ENCODE peak calls at places on chromosomes 1 and 21, in six cellular contexts. U is breast epithelium, C is stomach, A is K562, Y is sigmoid colon, E is spleen. G is an unnamed sample. For H3K9me3, the result is how much of the 10 kb centered on the place peaks cover.

GRCh38 chr1:70674981-70675685 is 264.1 kb downstream of the CTH start:
- DNase-seq in U (no peak), Y (no peak), A (peak), E (no peak), C (no peak), G (no peak)

GRCh38 chr1:152756872-152757271 is 953 bp upstream of the KPRP start:
- DNase-seq in U (no peak), E (no peak), A (no peak), Y (no peak), C (no peak), G (no peak)

GRCh38 chr1:37474697-37475379 is 458 bp downstream of the ZC3H12A start:
- DNase-seq in C (peak), U (peak), Y (peak), E (peak), A (peak), G (peak)

GRCh38 chr1:18217398-18218043 is 109.9 kb downstream of the IGSF21 start:
- DNase-seq in Y (no peak), E (no peak), U (no peak), A (peak), C (no peak), G (no peak)

GRCh38 chr1:226034482-226034881 is 28.0 kb upstream of the H3-3A start:
- DNase-seq in E (peak), Y (peak), A (peak), C (peak), U (peak), G (peak)

GRCh38 chr1:181189245-181189644 is 100.7 kb downstream of the IER5 start:
- DNase-seq in Y (no peak), E (no peak), C (no peak), U (no peak), A (no peak), G (no peak)

GRCh38 chr1:167200749-167201148 is 19.9 kb upstream of the POU2F1 start:
- DNase-seq in E (no peak), Y (no peak), C (no peak), A (no peak), U (no peak), G (no peak)

GRCh38 chr21:30193201-30193600 is 22.7 kb downstream of the CLDN8 start:
- DNase-seq in U (no peak), A (no peak), C (no peak), E (no peak), Y (no peak), G (no peak)

GRCh38 chr1:8197493-8198282 is 120.2 kb upstream of the SLC45A1 start:
- DNase-seq in Y (peak), E (peak), C (peak), U (peak), A (peak), G (no peak)

GRCh38 chr21:37087188-37087587 is 14.1 kb downstream of the TTC3 start:
- DNase-seq in A (peak), Y (no peak), E (no peak), U (no peak), C (no peak), G (no peak)

GRCh38 chr1:39776400-39776713 is 5.2 kb upstream of the OXCT2 start:
- DNase-seq in Y (no peak), U (no peak), A (no peak), C (no peak), E (peak), G (no peak)

GRCh38 chr1:87588445-87588844 is 259.8 kb downstream of the LMO4 start:
- DNase-seq in C (no peak), A (no peak), Y (no peak), U (no peak), E (no peak), G (no peak)

GRCh38 chr1:155962599-155963211 is 15.6 kb downstream of the ARHGEF2 start:
- DNase-seq in C (peak), Y (no peak), A (no peak), U (no peak), E (no peak), G (no peak)

GRCh38 chr1:1098656-1099425 is 17.0 kb downstream of the C1orf159 start:
- DNase-seq in U (no peak), E (peak), C (no peak), A (no peak), Y (no peak), G (no peak)

GRCh38 chr1:226642421-226642820 is 93.9 kb downstream of the STUM start:
- DNase-seq in U (no peak), C (no peak), A (no peak), Y (peak), E (peak), G (no peak)

GRCh38 chr1:27119270-27119618 is 35.7 kb downstream of the SLC9A1 start:
- DNase-seq in E (no peak), U (no peak), Y (peak), A (no peak), C (no peak), G (no peak)

GRCh38 chr1:27120849-27121248 is 34.1 kb downstream of the SLC9A1 start:
- DNase-seq in U (no peak), E (no peak), Y (no peak), A (no peak), C (no peak), G (no peak)

GRCh38 chr1:27116697-27117096 is 38.2 kb downstream of the SLC9A1 start:
- DNase-seq in Y (no peak), C (no peak), E (no peak), U (no peak), A (no peak), G (no peak)

GRCh38 chr1:27116210-27116609 is 38.7 kb downstream of the SLC9A1 start:
- DNase-seq in C (no peak), E (no peak), Y (peak), U (no peak), A (no peak), G (no peak)

DNA sequence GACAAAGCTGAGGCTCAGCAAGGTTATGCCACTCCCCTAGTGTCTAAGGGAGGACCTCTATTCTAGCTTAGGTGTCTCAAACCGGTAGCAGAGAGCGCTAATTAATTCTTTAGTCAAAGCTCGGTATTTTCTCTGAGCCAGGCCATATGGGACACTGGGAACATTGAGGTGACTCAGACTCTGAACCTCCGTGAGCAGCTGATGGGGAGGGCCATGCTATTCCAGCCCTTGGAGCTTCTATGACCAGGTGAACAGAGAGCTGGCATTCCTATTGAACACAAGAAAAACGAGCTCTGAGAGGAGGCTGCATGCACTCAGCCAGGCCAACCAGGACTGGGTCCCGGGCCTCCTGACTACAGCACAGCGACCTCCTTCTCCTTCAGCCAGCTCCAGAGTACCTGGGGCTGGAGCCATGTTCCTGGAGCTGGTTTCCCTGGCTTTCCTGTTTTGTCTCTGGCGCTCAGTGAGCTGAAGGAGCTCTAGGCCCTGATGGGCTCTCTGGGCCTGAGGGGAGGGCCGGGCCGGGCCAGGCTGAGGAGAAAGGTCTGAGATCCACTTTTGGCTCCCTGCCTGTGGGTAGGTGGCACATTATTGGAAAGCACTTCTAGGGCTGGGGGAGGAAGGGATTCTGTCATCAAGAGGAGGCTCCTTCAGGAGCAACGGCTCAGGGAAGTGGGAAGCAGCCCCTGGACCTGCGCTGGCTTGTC is 37.0 kb downstream of the SLC9A1 start:
- DNase-seq in U (no peak), A (no peak), E (no peak), C (no peak), Y (no peak), G (no peak)
- H3K9me3 ChIP-seq in U (under half), A (under half), E (under half), C (under half), Y (under half), G (under half)

DNA sequence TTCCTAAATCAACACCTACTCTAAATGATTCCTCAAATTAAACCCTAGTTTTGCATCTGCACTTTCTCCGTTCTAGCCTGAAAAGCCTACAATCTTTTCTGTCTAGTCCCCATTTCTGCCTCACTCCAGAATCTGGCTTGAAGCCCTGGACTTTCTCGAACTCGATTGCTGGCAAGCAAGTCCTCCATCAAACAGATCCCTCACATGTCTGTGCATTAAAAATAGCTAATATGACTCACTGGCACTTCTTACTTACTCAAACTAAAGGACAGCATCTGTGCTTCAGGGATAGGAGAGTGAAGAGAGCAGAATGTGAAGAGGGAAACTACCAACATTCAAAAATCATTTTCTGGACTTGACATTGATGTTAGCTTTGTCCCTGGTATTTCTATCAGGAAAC is 51.8 kb upstream of the CXADR start:
- DNase-seq in C (no peak), U (no peak), Y (no peak), A (no peak), E (no peak), G (no peak)
- H3K4me3 ChIP-seq in C (no peak), U (no peak), Y (no peak), A (no peak), E (no peak), G (no peak)

GRCh38 chr1:164787834-164788231 is 228.8 kb downstream of the PBX1 start:
- DNase-seq in C (no peak), Y (no peak), A (no peak), E (no peak), U (no peak), G (no peak)
- TF ChIP-seq POLR2AphosphoS5 in C (no peak), Y (no peak), A (no peak), E (no peak), U (no peak), G (no peak)

GRCh38 chr1:168653567-168653966 is 75.4 kb downstream of the DPT start:
- DNase-seq in E (no peak), U (no peak), C (no peak), A (no peak), Y (no peak), G (no peak)
- H3K9me3 ChIP-seq in E (under half), U (under half), C (under half), A (under half), Y (under half), G (under half)